ENCODE peak calls at places on chromosome X, in ten cellular contexts. Y, F, T, M, I, Q, G, N, O and Z are unnamed samples.

GRCh38 chrX:56833626-56834025 is 104.6 kb downstream of the NBDY start:
- DNase-seq in Y (no peak), F (no peak), T (no peak), M (no peak), I (no peak), Q (no peak), G (no peak), N (no peak), O (no peak), Z (no peak)

GRCh38 chrX:56805399-56805798 is 76.4 kb downstream of the NBDY start:
- DNase-seq in Y (no peak), F (no peak), T (no peak), M (no peak), I (no peak), Q (no peak), G (no peak), N (no peak), O (no peak), Z (no peak)

GRCh38 chrX:55754861-55755294 is 37.3 kb downstream of the RRAGB start:
- DNase-seq in Y (no peak), F (no peak), T (no peak), M (no peak), I (no peak), Q (no peak), G (no peak), N (no peak), O (no peak), Z (no peak)

GRCh38 chrX:12329476-12329875 is 191.2 kb downstream of the FRMPD4 start:
- DNase-seq in Y (no peak), F (no peak), T (no peak), M (no peak), I (no peak), Q (no peak), G (no peak), N (no peak), O (no peak), Z (no peak)

GRCh38 chrX:47361538-47362511 is 8.6 kb upstream of the ZNF157 start:
- DNase-seq in Y (peak; percentile 73), F (peak; percentile 84), T (peak; percentile 78), M (peak; percentile 99), I (peak; percentile 60), Q (peak; percentile 69), G (peak; percentile 88), N (peak; percentile 96), O (peak; percentile 54), Z (peak; percentile 88)

GRCh38 chrX:29787666-29788065 is 427.7 kb upstream of the MAGEB2 start:
- DNase-seq in Y (no peak), F (no peak), T (no peak), M (peak; percentile 26), I (no peak), Q (no peak), G (no peak), N (no peak), O (no peak), Z (no peak)

GRCh38 chrX:1597345-1598020 is 6.1 kb downstream of the AKAP17A start:
- DNase-seq in Y (no peak), F (no peak), T (no peak), M (no peak), I (no peak), Q (no peak), G (no peak), N (no peak), O (no peak), Z (no peak)

GRCh38 chrX:33133320-33133719 is 78.0 kb downstream of the DMD start:
- DNase-seq in Y (no peak), F (no peak), T (no peak), M (peak; percentile 18), I (no peak), Q (no peak), G (no peak), N (no peak), O (no peak), Z (no peak)

GRCh38 chrX:38126179-38126578 is 94.5 kb downstream of the SRPX start:
- DNase-seq in Y (no peak), F (no peak), T (no peak), M (no peak), I (no peak), Q (no peak), G (no peak), N (no peak), O (no peak), Z (no peak)

GRCh38 chrX:40931921-40932320 is 153.3 kb upstream of the USP9X start:
- DNase-seq in Y (no peak), F (no peak), T (no peak), M (peak; percentile 17), I (no peak), Q (no peak), G (no peak), N (no peak), O (no peak), Z (no peak)

GRCh38 chrX:13081385-13082285 is 37.2 kb upstream of the FAM9C start:
- DNase-seq in Y (no peak), F (no peak), T (no peak), M (peak; percentile 63), I (no peak), Q (no peak), G (no peak), N (no peak), O (no peak), Z (no peak)

GRCh38 chrX:85379174-85379907 is at the start of gene POF1B:
- DNase-seq in Y (peak; percentile 19), F (no peak), T (no peak), M (no peak), I (no peak), Q (no peak), G (no peak), N (peak; percentile 29), O (no peak), Z (no peak)

GRCh38 chrX:153492153-153492454 is 2.7 kb upstream of the BGN start:
- DNase-seq in Y (no peak), F (no peak), T (no peak), M (no peak), I (no peak), Q (no peak), G (no peak), N (no peak), O (no peak), Z (no peak)

GRCh38 chrX:68945603-68946228 is 116.9 kb downstream of the EFNB1 start:
- DNase-seq in Y (no peak), F (no peak), T (peak; percentile 64), M (peak; percentile 70), I (no peak), Q (no peak), G (no peak), N (peak; percentile 55), O (peak; percentile 11), Z (no peak)

GRCh38 chrX:15087747-15088146 is 182.1 kb downstream of the ASB9 start:
- DNase-seq in Y (no peak), F (no peak), T (no peak), M (no peak), I (no peak), Q (no peak), G (no peak), N (no peak), O (no peak), Z (no peak)